ENCODE peak calls at places on chromosomes 4 and X, in eight cellular contexts. T is amniotic stem cell, Q is uterus, O is nucleus accumbens, D is T-helper 2 cell, V is NCI-H1417 treated with DMSO at 0.1 percent for 48 hours, J is HTR-8/SVneo, Z is fibroblast of mammary gland. H is an unnamed sample.

GRCh38 chr4:184932343-184932742 is 85.9 kb upstream of the HELT start:
- DNase-seq in T (no peak), Q (no peak), O (no peak), D (no peak), V (no peak), J (no peak), Z (no peak), H (no peak)

GRCh38 chr4:181877329-181877848 is 365.8 kb upstream of the TENM3 start:
- DNase-seq in T (no peak), Q (no peak), O (no peak), D (no peak), V (no peak), J (no peak), Z (peak; percentile 68), H (no peak)

GRCh38 chr4:168183717-168184571 is 91.6 kb downstream of the ANXA10 start:
- DNase-seq in T (peak; percentile 7), Q (no peak), O (no peak), D (no peak), V (no peak), J (peak; percentile 37), Z (peak; percentile 51), H (no peak)

GRCh38 chr4:139367421-139368090 is 65.3 kb upstream of the NDUFC1 start:
- DNase-seq in T (no peak), Q (no peak), O (no peak), D (no peak), V (no peak), J (peak; percentile 12), Z (peak; percentile 30), H (no peak)

GRCh38 chr4:161717084-161717483 is 446.7 kb downstream of the FSTL5 start:
- DNase-seq in T (no peak), Q (no peak), O (no peak), D (no peak), V (no peak), J (no peak), Z (no peak), H (no peak)

GRCh38 chrX:154541896-154542722 is 4.5 kb downstream of the G6PD start:
- DNase-seq in T (peak; percentile 71), Q (peak; percentile 88), O (no peak), D (peak; percentile 31), V (no peak), J (peak; percentile 62), Z (peak; percentile 93), H (peak; percentile 90)

GRCh38 chrX:132090370-132091152 is 37.3 kb downstream of the FRMD7 start:
- DNase-seq in T (no peak), Q (no peak), O (no peak), D (no peak), V (no peak), J (no peak), Z (no peak), H (no peak)

GRCh38 chr4:121256346-121256745 is 92.2 kb upstream of the TNIP3 start:
- DNase-seq in T (peak; percentile 83), Q (no peak), O (no peak), D (peak; percentile 38), V (no peak), J (peak; percentile 33), Z (peak; percentile 95), H (no peak)

GRCh38 chrX:57329008-57329407 is 42.5 kb downstream of the FAAH2 start:
- DNase-seq in T (no peak), Q (no peak), O (no peak), D (no peak), V (no peak), J (no peak), Z (no peak), H (no peak)

GRCh38 chr4:158729716-158730559 is 6.7 kb upstream of the PPID start:
- DNase-seq in T (peak; percentile 50), Q (peak; percentile 50), O (peak; percentile 66), D (peak; percentile 6), V (no peak), J (peak; percentile 63), Z (peak; percentile 70), H (peak; percentile 51)

GRCh38 chr4:175824110-175824509 is 12.0 kb upstream of the GPM6A start:
- DNase-seq in T (no peak), Q (no peak), O (no peak), D (no peak), V (no peak), J (no peak), Z (no peak), H (no peak)

GRCh38 chr4:88497859-88498409 is 25.6 kb downstream of the PYURF start:
- DNase-seq in T (no peak), Q (no peak), O (no peak), D (no peak), V (no peak), J (no peak), Z (no peak), H (no peak)

GRCh38 chr4:73208376-73208775 is 50.2 kb downstream of the ANKRD17 start:
- DNase-seq in T (no peak), Q (no peak), O (no peak), D (no peak), V (no peak), J (no peak), Z (peak; percentile 75), H (no peak)

GRCh38 chrX:113741744-113742143 is 842.1 kb upstream of the HTR2C start:
- DNase-seq in T (no peak), Q (no peak), O (no peak), D (no peak), V (no peak), J (peak; percentile 0), Z (peak; percentile 50), H (no peak)

GRCh38 chrX:12974797-12975669 is at the start of gene TMSB4X:
- DNase-seq in T (peak; percentile 5), Q (peak; percentile 84), O (peak; percentile 76), D (peak; percentile 75), V (peak; percentile 46), J (no peak), Z (peak; percentile 70), H (peak; percentile 88)

GRCh38 chr4:68724426-68724825 is 54.0 kb upstream of the UGT2B15 start:
- DNase-seq in T (no peak), Q (no peak), O (no peak), D (no peak), V (no peak), J (no peak), Z (no peak), H (no peak)

GRCh38 chr4:6466756-6467381 is 5.5 kb downstream of the PPP2R2C start:
- DNase-seq in T (no peak), Q (no peak), O (no peak), D (no peak), V (no peak), J (no peak), Z (no peak), H (no peak)

GRCh38 chr4:72418458-72418857 is 150.6 kb downstream of the ADAMTS3 start:
- DNase-seq in T (peak; percentile 6), Q (peak; percentile 50), O (no peak), D (no peak), V (no peak), J (peak; percentile 5), Z (peak; percentile 83), H (peak; percentile 59)

GRCh38 chr4:105241456-105241855 is 94.8 kb downstream of the TET2 start:
- DNase-seq in T (no peak), Q (peak; percentile 16), O (peak; percentile 42), D (no peak), V (no peak), J (no peak), Z (no peak), H (peak; percentile 56)